ENCODE peak calls at places on chromosome 6, in nine cellular contexts. C, V, Q, E, X, A, I, O and W are unnamed samples. For H3K36me3, the result is how much of the 10 kb centered on the place peaks cover.

GRCh38 chr6:132483779-132484679 is 28.9 kb downstream of the STX7 start:
- DNase-seq in O (peak), Q (no peak), C (peak), E (no peak), X (peak), A (peak), I (no peak), V (peak), W (no peak)

GRCh38 chr6:164927288-164928040 is 381.9 kb downstream of the C6orf118 start:
- DNase-seq in O (peak), A (peak), V (peak), X (peak), C (peak), I (no peak), Q (peak), E (peak), W (peak)

GRCh38 chr6:82237013-82237412 is 10.5 kb downstream of the IBTK start:
- DNase-seq in V (no peak), C (no peak), X (peak), A (no peak), Q (no peak), E (no peak), I (no peak), O (peak), W (no peak)

GRCh38 chr6:152271681-152272464 is 365.3 kb downstream of the SYNE1 start:
- DNase-seq in E (peak), Q (no peak), X (peak), A (peak), V (no peak), C (peak), I (no peak), O (no peak), W (peak)

GRCh38 chr6:56359201-56359899 is 112.0 kb upstream of the COL21A1 start:
- DNase-seq in V (peak), X (peak), Q (no peak), C (peak), A (peak), E (peak), O (peak), I (no peak), W (no peak)

GRCh38 chr6:33840064-33840926 is 36.5 kb upstream of the MLN start:
- DNase-seq in I (no peak), X (peak), A (peak), C (peak), Q (no peak), O (no peak), E (no peak), V (no peak), W (peak)

GRCh38 chr6:16369989-16370388 is 131.6 kb downstream of the GMPR start:
- DNase-seq in Q (no peak), X (no peak), C (no peak), O (peak), V (no peak), I (no peak), A (no peak), E (no peak), W (no peak)

GRCh38 chr6:235763-236360 is 56.4 kb upstream of the DUSP22 start:
- DNase-seq in E (no peak), C (peak), I (peak), V (peak), A (peak), O (no peak), Q (no peak), X (peak), W (no peak)

GRCh38 chr6:144151010-144151727 is 852 bp downstream of the STX11 start:
- DNase-seq in X (no peak), I (no peak), O (no peak), Q (no peak), E (no peak), A (no peak), V (peak), C (no peak), W (no peak)

GRCh38 chr6:145147559-145147958 is 587.8 kb downstream of the EPM2A start:
- DNase-seq in I (no peak), Q (no peak), X (no peak), A (peak), V (no peak), O (no peak), E (no peak), C (no peak), W (no peak)

GRCh38 chr6:53920881-53921280 is 126.1 kb downstream of the LRRC1 start:
- DNase-seq in O (no peak), E (no peak), Q (no peak), V (no peak), I (no peak), C (no peak), A (no peak), X (no peak), W (no peak)

GRCh38 chr6:134517863-134518262 is 200.0 kb upstream of the SGK1 start:
- DNase-seq in O (peak), C (no peak), V (no peak), X (peak), Q (no peak), E (no peak), A (no peak), I (no peak), W (no peak)

GRCh38 chr6:134954272-134954990 is 4.5 kb upstream of the ALDH8A1 start:
- DNase-seq in C (no peak), Q (no peak), V (no peak), X (no peak), A (no peak), I (no peak), O (no peak), E (no peak), W (no peak)

GRCh38 chr6:168200571-168201134 is 118.9 kb downstream of the DACT2 start:
- DNase-seq in A (no peak), Q (peak), X (no peak), E (no peak), O (no peak), C (no peak), I (no peak), V (no peak), W (no peak)

GRCh38 chr6:35014786-35015185 is 125.7 kb downstream of the ANKS1A start:
- DNase-seq in V (no peak), Q (no peak), I (no peak), X (peak), C (no peak), E (no peak), A (peak), O (no peak), W (no peak)

GRCh38 chr6:156978948-156979347 is 201.8 kb downstream of the ARID1B start:
- DNase-seq in E (no peak), O (no peak), X (no peak), I (no peak), V (no peak), A (no peak), Q (no peak), C (no peak), W (no peak)

GRCh38 chr6:121143476-121143875 is 190.8 kb downstream of the TBC1D32 start:
- DNase-seq in O (no peak), V (no peak), X (no peak), A (no peak), Q (no peak), E (no peak), I (no peak), C (no peak), W (no peak)

GRCh38 chr6:147508073-147508870 is at the start of gene SAMD5:
- DNase-seq in C (peak), X (peak), V (no peak), O (peak), E (peak), A (peak), Q (peak), I (no peak), W (no peak)

GRCh38 chr6:166331503-166332133 is 10.7 kb downstream of the SFT2D1 start:
- DNase-seq in E (no peak), V (no peak), C (no peak), I (no peak), X (no peak), Q (no peak), O (no peak), A (no peak), W (no peak)

GRCh38 chr6:43242908-43243648 is at the start of gene TTBK1:
- DNase-seq in V (no peak), Q (no peak), C (no peak), A (no peak), E (no peak), X (no peak), I (no peak), O (peak), W (no peak)

GRCh38 chr6:131638013-131638412 is 911 bp downstream of the ENPP3 start:
- DNase-seq in A (no peak), X (no peak), C (no peak), V (no peak), Q (no peak), O (no peak), E (no peak), I (no peak), W (no peak)

GRCh38 chr6:40923326-40923725 is 115.7 kb downstream of the UNC5CL start:
- DNase-seq in O (no peak), Q (no peak), V (no peak), A (no peak), X (no peak), I (no peak), E (no peak), C (no peak), W (no peak)

GRCh38 chr6:44115866-44116265 is 11.4 kb downstream of the MRPL14 start:
- DNase-seq in O (no peak), A (peak), X (peak), C (no peak), V (no peak), Q (no peak), I (no peak), E (no peak), W (no peak)

GRCh38 chr6:168616807-168617756 is 176.1 kb downstream of the SMOC2 start:
- DNase-seq in O (peak), V (no peak), C (peak), Q (no peak), I (no peak), E (no peak), A (no peak), X (no peak), W (no peak)

GRCh38 chr6:52829046-52829817 is 11.4 kb downstream of the GSTA5 start:
- DNase-seq in X (no peak), A (no peak), O (no peak), E (no peak), V (no peak), Q (no peak), I (no peak), C (no peak), W (no peak)

GRCh38 chr6:162976141-162976540 is 248.4 kb downstream of the PACRG start:
- DNase-seq in O (no peak), I (no peak), E (no peak), A (no peak), C (no peak), Q (no peak), V (no peak), X (no peak), W (no peak)

GRCh38 chr6:133707456-133707855 is 181.5 kb upstream of the TCF21 start:
- DNase-seq in Q (no peak), E (no peak), X (peak), O (no peak), V (no peak), C (no peak), I (no peak), A (peak), W (no peak)

GRCh38 chr6:124984668-124985338 is 22.6 kb downstream of the RNF217 start:
- DNase-seq in Q (no peak), E (no peak), I (no peak), A (peak), C (no peak), X (peak), O (no peak), V (no peak), W (no peak)

GRCh38 chr6:6699741-6700367 is 111.3 kb downstream of the LY86 start:
- DNase-seq in X (peak), A (peak), O (peak), I (no peak), C (peak), Q (no peak), V (no peak), E (peak), W (peak)

GRCh38 chr6:135955106-135955505 is 103.6 kb downstream of the PDE7B start:
- DNase-seq in E (no peak), V (no peak), I (no peak), O (no peak), A (no peak), Q (no peak), C (no peak), X (no peak), W (no peak)

GRCh38 chr6:69867075-69867911 is 937 bp downstream of the COL19A1 start:
- DNase-seq in C (peak), X (peak), V (peak), Q (peak), E (peak), I (no peak), O (peak), A (peak), W (peak)

GRCh38 chr6:35295521-35296315 is 1.9 kb upstream of the DEF6 start:
- DNase-seq in C (no peak), E (no peak), A (no peak), O (no peak), I (no peak), X (no peak), V (no peak), Q (no peak), W (peak)

GRCh38 chr6:139881728-139882211 is 507.3 kb upstream of the CITED2 start:
- DNase-seq in I (no peak), C (peak), A (peak), E (no peak), V (no peak), X (peak), O (peak), Q (no peak), W (no peak)

GRCh38 chr6:16472349-16473069 is 234.1 kb downstream of the GMPR start:
- DNase-seq in A (peak), C (no peak), X (peak), O (no peak), V (no peak), I (no peak), E (no peak), Q (no peak), W (no peak)

GRCh38 chr6:43776115-43776798 is 6.2 kb downstream of the VEGFA start:
- DNase-seq in X (no peak), Q (peak), C (no peak), O (no peak), V (no peak), I (no peak), E (peak), A (no peak), W (peak)

GRCh38 chr6:66663127-66663526 is 956.1 kb upstream of the EYS start:
- DNase-seq in I (no peak), V (no peak), X (no peak), A (no peak), E (no peak), O (no peak), Q (no peak), C (no peak), W (no peak)

GRCh38 chr6:38113810-38114577 is 294.5 kb downstream of the ZFAND3 start:
- DNase-seq in I (no peak), V (no peak), A (peak), X (no peak), C (no peak), E (no peak), Q (no peak), O (no peak), W (no peak)

GRCh38 chr6:132481189-132481588 is 31.7 kb downstream of the STX7 start:
- DNase-seq in E (no peak), A (no peak), Q (no peak), C (no peak), V (no peak), I (no peak), O (no peak), X (no peak), W (no peak)

GRCh38 chr6:87586371-87587077 is 3.3 kb downstream of the RARS2 start:
- DNase-seq in C (no peak), Q (no peak), I (no peak), X (no peak), A (no peak), E (no peak), V (no peak), O (no peak), W (no peak)

GRCh38 chr6:87588756-87589407 is 905 bp downstream of the RARS2 start:
- DNase-seq in V (no peak), A (no peak), Q (no peak), I (no peak), E (no peak), C (no peak), O (no peak), X (no peak), W (no peak)

DNA sequence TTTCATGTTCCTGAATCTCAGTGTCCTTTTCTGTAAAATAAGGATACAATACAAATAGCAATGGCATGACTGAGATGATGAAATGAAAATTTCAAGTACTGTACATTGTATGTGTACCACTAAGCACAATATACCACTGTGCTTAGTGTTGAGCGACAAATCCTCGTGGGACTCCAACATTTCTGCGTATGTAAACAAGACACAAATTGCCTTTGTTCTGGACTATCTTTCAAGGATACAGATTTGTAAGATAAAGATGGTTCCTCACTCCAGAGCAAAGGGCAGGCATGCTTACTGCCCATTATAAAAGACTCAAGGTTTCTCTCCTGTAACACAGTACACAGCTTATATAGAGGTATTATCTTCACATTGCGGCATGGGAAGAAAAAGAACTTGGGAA is 6.0 kb downstream of the RARS2 start:
- DNase-seq in V (no peak), O (no peak), Q (no peak), I (no peak), C (no peak), E (no peak), X (no peak), A (no peak), W (no peak)
- H3K36me3 ChIP-seq in V (under half), O (under half), Q (under half), I (under half), C (under half), E (under half), X (under half), A (under half), W (under half)

DNA sequence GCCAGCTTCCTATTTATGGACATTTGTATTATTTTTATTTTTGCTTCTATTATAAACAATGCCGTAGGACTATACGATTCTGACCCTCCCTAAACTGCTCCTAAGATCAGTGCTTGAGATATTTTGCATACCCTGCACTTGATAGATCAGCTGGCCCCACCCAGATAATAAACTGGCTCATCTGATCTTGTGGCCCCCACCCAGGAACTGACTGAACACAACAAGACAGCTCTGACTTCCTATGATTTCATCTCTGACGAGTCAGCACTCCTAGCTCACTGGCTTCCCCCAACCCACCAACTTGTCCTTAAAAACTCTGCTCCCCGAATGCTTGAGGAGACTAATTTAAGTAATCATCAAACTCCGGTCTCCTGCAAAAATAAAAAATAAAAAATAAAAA is 34.9 kb upstream of the TFAP2A start:
- DNase-seq in C (no peak), Q (no peak), I (no peak), O (no peak), X (no peak), E (no peak), V (no peak), A (no peak), W (no peak)
- H3K27ac ChIP-seq in C (no peak), Q (no peak), I (no peak), O (no peak), X (no peak), E (no peak), V (no peak), A (no peak), W (no peak)

GRCh38 chr6:112286010-112286409 is 31.6 kb upstream of the LAMA4 start:
- DNase-seq in I (no peak), Q (no peak), C (no peak), E (no peak), X (no peak), V (peak), A (no peak), O (peak), W (no peak)

GRCh38 chr6:112284603-112285002 is 30.2 kb upstream of the LAMA4 start:
- DNase-seq in E (no peak), O (no peak), A (no peak), Q (no peak), I (no peak), X (no peak), V (no peak), C (no peak), W (no peak)

GRCh38 chr6:112279044-112279916 is 24.9 kb upstream of the LAMA4 start:
- DNase-seq in Q (no peak), X (peak), I (no peak), E (no peak), V (no peak), A (peak), O (no peak), C (no peak), W (no peak)

GRCh38 chr6:112283621-112284020 is 29.3 kb upstream of the LAMA4 start:
- DNase-seq in X (no peak), O (no peak), E (no peak), A (no peak), Q (no peak), V (no peak), C (no peak), I (no peak), W (no peak)

DNA sequence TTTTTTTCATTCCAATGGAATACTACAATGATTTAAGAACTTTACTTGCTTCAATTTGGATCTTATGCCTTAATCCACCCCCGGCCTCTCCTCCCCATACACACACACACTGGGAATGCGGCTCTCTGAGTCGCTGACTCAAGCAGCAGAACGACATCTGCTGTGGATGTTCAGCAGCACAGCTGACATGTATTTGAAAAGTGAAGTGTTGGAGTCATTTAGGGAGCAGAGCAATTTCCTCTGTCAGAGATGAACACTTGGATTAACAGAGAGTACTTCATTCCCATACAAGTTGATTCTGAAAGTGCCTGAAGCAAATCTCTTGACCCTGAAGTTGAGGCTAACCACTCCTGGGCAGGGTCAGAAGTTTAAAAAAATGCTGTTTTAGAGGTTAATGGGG is 27.9 kb upstream of the LAMA4 start:
- DNase-seq in V (no peak), C (peak), A (peak), E (peak), X (peak), Q (no peak), I (no peak), O (peak), W (no peak)
- TF ChIP-seq CTCF in V (no peak), C (peak), A (peak), E (peak), X (peak), Q (peak), I (no peak), O (peak), W (no peak)

GRCh38 chr6:13795041-13795748 is 19.2 kb downstream of the MCUR1 start:
- DNase-seq in E (peak), O (peak), V (peak), I (no peak), A (peak), Q (peak), C (peak), X (peak), W (peak)
- H3K36me3 ChIP-seq in E (half or more), O (under half), V (under half), I (under half), A (under half), Q (half or more), C (under half), X (under half), W (under half)

GRCh38 chr6:19298422-19298821 is 538.7 kb upstream of the ID4 start:
- DNase-seq in C (no peak), O (no peak), I (no peak), X (no peak), Q (no peak), V (no peak), E (no peak), A (no peak), W (no peak)

GRCh38 chr6:19297880-19298279 is 539.3 kb upstream of the ID4 start:
- DNase-seq in I (no peak), A (no peak), V (no peak), C (no peak), Q (no peak), X (no peak), E (no peak), O (no peak), W (peak)

GRCh38 chr6:19301980-19302379 is 535.2 kb upstream of the ID4 start:
- DNase-seq in V (no peak), X (no peak), O (no peak), I (no peak), C (no peak), Q (no peak), E (no peak), A (peak), W (no peak)

GRCh38 chr6:19303381-19303780 is 533.8 kb upstream of the ID4 start:
- DNase-seq in V (no peak), E (no peak), X (no peak), A (no peak), Q (no peak), O (no peak), C (no peak), I (no peak), W (no peak)
- H3K27ac ChIP-seq in V (no peak), E (no peak), X (no peak), A (no peak), Q (peak), O (no peak), C (no peak), I (peak), W (no peak)

GRCh38 chr6:105503641-105504040 is 100.8 kb upstream of the PREP start:
- DNase-seq in O (no peak), A (no peak), I (no peak), C (no peak), Q (no peak), E (no peak), X (no peak), V (no peak), W (no peak)

GRCh38 chr6:105507811-105508210 is 104.9 kb upstream of the PREP start:
- DNase-seq in A (no peak), I (no peak), X (no peak), C (no peak), Q (no peak), V (no peak), O (no peak), E (no peak), W (no peak)

GRCh38 chr6:105501945-105502344 is 99.1 kb upstream of the PREP start:
- DNase-seq in A (no peak), X (no peak), E (no peak), V (no peak), C (no peak), O (no peak), I (no peak), Q (no peak), W (no peak)

GRCh38 chr6:105501246-105501645 is 98.4 kb upstream of the PREP start:
- DNase-seq in C (no peak), V (no peak), E (no peak), X (no peak), A (no peak), I (no peak), O (no peak), Q (no peak), W (no peak)

GRCh38 chr6:105504660-105505059 is 101.8 kb upstream of the PREP start:
- DNase-seq in A (no peak), X (no peak), Q (no peak), E (no peak), V (no peak), C (peak), I (no peak), O (no peak), W (no peak)
- TF ChIP-seq CTCF in A (no peak), X (no peak), Q (no peak), E (no peak), V (no peak), C (no peak), I (no peak), O (no peak), W (no peak)